ENCODE peak calls at places on chromosomes 6 and 20, in four cellular contexts. S is left ventricle myocardium inferior; N is colonic mucosa; P is CD4-positive, alpha-beta T cell. Q is an unnamed sample.
A peak's percentile ranks its signal among the peaks of the same experiment; 100 is the strongest.

GRCh38 chr6:122838060-122838780 is 49.2 kb downstream of the SMPDL3A start:
- DNase-seq in P (no peak), N (no peak), S (no peak), Q (no peak)

GRCh38 chr6:48194596-48195295 is 83.7 kb upstream of the PTCHD4 start:
- DNase-seq in S (no peak), N (no peak), P (no peak), Q (no peak)

GRCh38 chr20:7240490-7240889 is 473.0 kb downstream of the BMP2 start:
- DNase-seq in P (no peak), N (no peak), S (no peak), Q (no peak)

GRCh38 chr6:1496836-1497592 is 107.6 kb downstream of the FOXF2 start:
- DNase-seq in N (no peak), P (no peak), S (no peak), Q (no peak)

GRCh38 chr6:132548746-132549463 is 3.6 kb upstream of the TAAR8 start:
- DNase-seq in N (no peak), P (no peak), S (no peak), Q (no peak)

GRCh38 chr6:17930321-17930993 is 57.0 kb downstream of the KIF13A start:
- DNase-seq in S (no peak), P (no peak), N (no peak), Q (no peak)

GRCh38 chr20:51206032-51206662 is 183.2 kb upstream of the KCNG1 start:
- DNase-seq in S (no peak), N (no peak), P (no peak), Q (no peak)

GRCh38 chr20:24577271-24577909 is 108.0 kb downstream of the SYNDIG1 start:
- DNase-seq in N (no peak), S (no peak), P (no peak), Q (no peak)

GRCh38 chr6:47206626-47207025 is 103.1 kb downstream of the TNFRSF21 start:
- DNase-seq in P (no peak), N (no peak), S (no peak), Q (no peak)

GRCh38 chr6:33993091-33993490 is 152.8 kb downstream of the GRM4 start:
- DNase-seq in N (no peak), P (no peak), S (no peak), Q (no peak)

GRCh38 chr6:74606488-74607135 is 599.2 kb downstream of the COL12A1 start:
- DNase-seq in P (no peak), S (no peak), N (no peak), Q (no peak)

GRCh38 chr6:56866917-56867522 is 87.9 kb upstream of the BEND6 start:
- DNase-seq in S (no peak), P (no peak), N (no peak), Q (no peak)

GRCh38 chr6:138785980-138786379 is 9.9 kb upstream of the ECT2L start:
- DNase-seq in S (no peak), N (no peak), P (no peak), Q (no peak)

GRCh38 chr6:12555781-12556180 is 160.8 kb upstream of the PHACTR1 start:
- DNase-seq in N (no peak), S (no peak), P (no peak), Q (no peak)

GRCh38 chr6:12555267-12555666 is 161.3 kb upstream of the PHACTR1 start:
- DNase-seq in N (no peak), P (no peak), S (no peak), Q (no peak)

GRCh38 chr6:12557760-12558159 is 158.8 kb upstream of the PHACTR1 start:
- DNase-seq in N (no peak), P (no peak), S (no peak), Q (no peak)

GRCh38 chr6:12560315-12560714 is 156.3 kb upstream of the PHACTR1 start:
- DNase-seq in S (no peak), P (no peak), N (no peak), Q (no peak)
- H3K27ac ChIP-seq in S (no peak overlapping the region), P (no peak overlapping the region), N (no peak overlapping the region), Q (no peak overlapping the region)

GRCh38 chr6:40803897-40804702 is 216.9 kb upstream of the LRFN2 start:
- DNase-seq in S (no peak), P (no peak), N (no peak), Q (no peak)

GRCh38 chr6:40805336-40805735 is 218.2 kb upstream of the LRFN2 start:
- DNase-seq in P (no peak), S (no peak), N (no peak), Q (no peak)

GRCh38 chr6:40802481-40802880 is 215.3 kb upstream of the LRFN2 start:
- DNase-seq in N (no peak), P (no peak), S (no peak), Q (no peak)

GRCh38 chr6:40806479-40806878 is 219.3 kb upstream of the LRFN2 start:
- DNase-seq in N (no peak), P (no peak), S (no peak), Q (no peak)

GRCh38 chr6:40804905-40805304 is 217.7 kb upstream of the LRFN2 start:
- DNase-seq in N (no peak), S (no peak), P (no peak), Q (no peak)
- TF ChIP-seq CTCF in N (no peak), S (peak; percentile 39), P (no peak), Q (no peak)

DNA sequence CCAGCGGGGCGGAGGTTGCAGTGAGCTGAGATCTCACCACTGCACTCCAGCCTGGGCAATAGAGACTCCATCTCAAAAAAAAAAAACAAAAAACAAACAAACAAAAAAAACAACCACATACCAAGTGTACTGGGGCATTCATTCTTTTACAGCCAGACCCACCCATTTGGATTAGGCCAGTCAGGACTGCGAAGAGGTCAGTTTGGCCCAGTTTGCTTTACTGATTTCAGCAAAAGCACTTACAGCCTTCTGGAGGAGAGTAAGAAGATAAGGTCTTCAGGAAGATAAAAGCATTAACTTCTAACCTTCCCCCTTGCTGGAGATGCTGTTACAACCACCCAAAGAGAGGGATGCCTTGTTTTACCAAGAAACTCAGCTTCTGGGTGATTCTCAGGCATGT is 118.8 kb downstream of the RIN2 start:
- DNase-seq in S (no peak), N (no peak), P (no peak), Q (no peak)
- H3K27ac ChIP-seq in S (peak overlapping the region; percentile 70), N (no peak overlapping the region), P (no peak overlapping the region), Q (no peak overlapping the region)

DNA sequence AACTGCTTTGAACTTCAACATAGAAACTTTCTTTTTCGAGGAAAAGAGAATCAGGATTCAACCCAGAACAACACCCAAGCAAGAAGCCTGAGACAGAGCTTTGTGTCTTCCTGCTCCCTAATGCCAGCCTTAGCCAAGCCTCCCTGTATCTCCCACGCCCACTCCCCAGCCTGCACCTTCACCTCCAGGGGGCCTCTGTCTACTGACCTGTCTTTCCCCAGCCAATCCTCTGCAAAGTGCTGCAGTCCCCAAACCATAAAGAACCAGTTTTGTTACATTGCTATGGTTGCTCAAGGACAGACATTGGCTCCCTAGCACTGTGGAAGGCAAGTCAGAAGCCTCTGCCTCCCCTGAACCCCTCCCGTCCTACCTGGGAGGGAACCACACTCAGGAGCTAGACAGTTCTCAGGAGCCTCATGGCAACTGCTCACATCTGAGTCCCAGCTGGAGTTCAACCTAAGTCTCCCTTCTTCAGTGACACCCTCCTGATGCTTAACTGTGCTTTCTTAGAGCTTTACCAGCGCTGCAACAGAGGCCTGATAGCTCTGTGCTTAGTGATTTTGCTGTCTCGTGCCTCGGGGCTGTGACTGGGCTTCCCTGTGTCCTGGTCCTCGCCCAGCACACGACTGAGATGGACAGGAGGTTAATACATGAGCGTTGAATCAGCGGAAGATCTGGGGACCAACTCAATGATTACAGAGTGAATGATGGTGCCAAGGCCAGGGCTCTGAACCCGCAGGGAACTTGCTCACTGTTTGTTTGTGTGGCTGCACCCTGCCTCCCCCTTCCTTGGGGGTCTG is 101.5 kb upstream of the DUSP22 start:
- DNase-seq in P (no peak), S (no peak), N (no peak), Q (no peak)
- TF ChIP-seq CTCF in P (no peak), S (no peak), N (no peak), Q (no peak)

DNA sequence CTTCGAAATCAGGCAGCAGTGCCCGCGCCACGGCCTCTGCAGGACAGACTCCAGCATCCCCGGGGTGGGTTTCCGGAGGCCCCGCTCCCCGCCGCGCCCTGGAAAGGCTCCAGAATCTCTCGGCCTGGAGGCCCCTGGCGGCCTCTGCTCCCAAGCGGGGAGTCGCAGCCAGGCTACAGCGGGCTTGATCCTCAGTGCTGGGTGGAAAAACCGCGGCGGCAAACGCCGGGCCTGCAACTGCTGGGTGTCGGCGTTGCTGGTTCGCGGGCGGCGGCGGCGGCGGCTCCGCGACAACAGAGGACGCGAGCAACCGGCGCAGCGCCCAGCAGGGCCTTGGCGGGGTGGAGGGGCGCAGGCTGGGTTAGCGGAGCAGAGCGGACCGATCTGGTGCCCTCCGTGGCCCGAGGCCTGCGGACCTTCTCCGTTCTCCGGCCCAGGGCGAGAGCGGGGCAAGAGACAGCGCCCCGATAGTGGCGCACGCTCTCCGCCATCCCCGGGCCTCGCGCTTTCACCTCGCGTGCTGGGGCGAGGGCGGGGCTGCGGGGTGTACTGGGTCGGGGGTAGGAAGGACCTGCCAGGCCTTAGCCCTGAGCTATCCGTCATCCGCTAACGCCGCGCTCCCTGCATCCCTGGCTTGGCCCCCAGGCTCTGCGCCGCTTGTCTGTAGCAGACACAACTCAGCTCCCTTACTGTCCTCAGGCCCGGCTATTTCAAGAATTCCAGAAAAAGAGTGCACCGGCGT is 3.4 kb upstream of the ZNF292 start:
- DNase-seq in S (peak; percentile 71), P (peak; percentile 67), N (peak; percentile 66), Q (peak; percentile 43)
- H3K27ac ChIP-seq in S (peak overlapping the region; percentile 95), P (peak overlapping the region; percentile 74), N (peak overlapping the region; percentile 73), Q (peak overlapping the region; percentile 85)

GRCh38 chr6:41071501-41071922 is 644 bp downstream of the OARD1 start:
- DNase-seq in S (no peak), P (no peak), N (no peak), Q (no peak)
- TF ChIP-seq CTCF in S (no peak), P (no peak), N (no peak), Q (no peak)

DNA sequence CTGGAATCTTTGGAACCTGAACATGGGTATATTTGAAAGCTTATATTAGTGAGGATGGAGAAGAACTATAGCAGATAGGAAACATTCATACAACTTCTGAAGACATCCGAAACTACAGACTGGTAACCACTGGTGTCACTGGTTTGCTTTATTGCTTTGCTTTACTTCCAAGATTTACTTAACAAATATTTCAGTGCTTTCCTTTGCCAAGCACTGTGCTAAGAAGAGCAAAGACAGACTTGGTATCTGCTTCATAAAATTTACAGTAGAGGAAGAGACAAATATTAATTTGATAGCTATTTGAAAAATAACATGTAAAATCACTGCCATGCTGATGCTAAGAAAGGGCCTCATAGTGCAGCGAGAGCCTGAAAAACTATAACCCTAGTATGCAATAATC is 1.8 kb downstream of the TPD52L1 start:
- DNase-seq in P (no peak), S (no peak), N (no peak), Q (peak; percentile 7)
- H3K27ac ChIP-seq in P (no peak overlapping the region), S (peak overlapping the region; percentile 74), N (peak overlapping the region; percentile 11), Q (peak overlapping the region; percentile 85)

GRCh38 chr20:43750774-43751166 is 24.0 kb upstream of the GTSF1L start:
- DNase-seq in N (no peak), P (no peak), S (no peak), Q (no peak)

GRCh38 chr20:43749734-43750294 is 23.0 kb upstream of the GTSF1L start:
- DNase-seq in N (peak; percentile 84), P (peak; percentile 79), S (peak; percentile 80), Q (peak; percentile 49)

GRCh38 chr20:43752051-43752360 is 25.2 kb upstream of the GTSF1L start:
- DNase-seq in N (no peak), S (no peak), P (no peak), Q (no peak)

GRCh38 chr20:43752561-43753301 is 25.9 kb upstream of the GTSF1L start:
- DNase-seq in P (no peak), N (peak; percentile 28), S (no peak), Q (no peak)

GRCh38 chr20:43751167-43752050 is 24.6 kb upstream of the GTSF1L start:
- DNase-seq in N (no peak), P (no peak), S (no peak), Q (no peak)
- TF ChIP-seq CTCF in N (no peak), P (no peak), S (no peak), Q (no peak)

GRCh38 chr6:67175091-67175490 is 1460.0 kb upstream of the ADGRB3 start:
- DNase-seq in S (no peak), N (no peak), P (no peak), Q (no peak)
- H3K27ac ChIP-seq in S (no peak overlapping the region), N (no peak overlapping the region), P (no peak overlapping the region), Q (no peak overlapping the region)